ENCODE peak calls at places on chromosome 5, in five cellular contexts. I, Y, F, A and T are unnamed samples.
A peak's percentile ranks its signal among the peaks of the same experiment; 100 is the strongest.

GRCh38 chr5:58148366-58148765 is 311.5 kb downstream of the PLK2 start:
- DNase-seq in A (no peak), Y (no peak), F (no peak), I (no peak), T (no peak)

GRCh38 chr5:149999359-149999758 is 1.1 kb downstream of the TIGD6 start:
- DNase-seq in A (no peak), F (no peak), Y (no peak), I (no peak), T (no peak)

GRCh38 chr5:159904874-159905273 is 11.4 kb upstream of the ADRA1B start:
- DNase-seq in A (no peak), I (no peak), F (no peak), Y (no peak), T (no peak)

GRCh38 chr5:1385395-1386273 is 40.7 kb upstream of the CLPTM1L start:
- DNase-seq in F (peak; percentile 87), I (peak; percentile 46), A (no peak), Y (peak; percentile 95), T (peak; percentile 67)

GRCh38 chr5:160293901-160294561 is 18.3 kb downstream of the CCNJL start:
- DNase-seq in Y (no peak), F (peak; percentile 22), A (no peak), I (peak; percentile 34), T (peak; percentile 17)

GRCh38 chr5:14156611-14157493 is 13.7 kb downstream of the TRIO start:
- DNase-seq in Y (peak; percentile 30), A (peak; percentile 63), I (peak; percentile 99), F (no peak), T (no peak)

GRCh38 chr5:37730896-37731455 is 108.9 kb downstream of the GDNF start:
- DNase-seq in Y (no peak), I (no peak), A (no peak), F (no peak), T (no peak)

GRCh38 chr5:15687401-15687800 is 187.4 kb downstream of the FBXL7 start:
- DNase-seq in A (no peak), Y (no peak), F (no peak), I (no peak), T (no peak)

GRCh38 chr5:145855842-145856267 is 17.0 kb downstream of the GRXCR2 start:
- DNase-seq in I (no peak), F (no peak), Y (no peak), A (no peak), T (no peak)

GRCh38 chr5:136296846-136297245 is 68.5 kb downstream of the TRPC7 start:
- DNase-seq in F (no peak), Y (no peak), A (no peak), I (no peak), T (no peak)

GRCh38 chr5:62082370-62082778 is 223.6 kb upstream of the KIF2A start:
- DNase-seq in F (no peak), I (peak; percentile 72), Y (no peak), A (no peak), T (no peak)

GRCh38 chr5:173003360-173003759 is 19.8 kb downstream of the ATP6V0E1 start:
- DNase-seq in F (no peak), I (no peak), Y (no peak), A (no peak), T (no peak)

GRCh38 chr5:102670224-102670836 is 84.8 kb upstream of the PAM start:
- DNase-seq in F (no peak), I (peak; percentile 26), A (peak; percentile 42), Y (peak; percentile 82), T (peak; percentile 29)

GRCh38 chr5:65840071-65840470 is 86.3 kb upstream of the ERBIN start:
- DNase-seq in I (no peak), F (no peak), Y (no peak), A (no peak), T (no peak)

GRCh38 chr5:77767301-77767700 is 8.8 kb downstream of the TBCA start:
- DNase-seq in Y (no peak), F (no peak), A (no peak), I (no peak), T (no peak)

GRCh38 chr5:54651482-54652076 is 134.0 kb downstream of the SNX18 start:
- DNase-seq in A (no peak), Y (no peak), F (peak; percentile 88), I (peak; percentile 36), T (peak; percentile 73)

GRCh38 chr5:34499001-34499734 is 157.0 kb upstream of the RAI14 start:
- DNase-seq in Y (no peak), A (no peak), I (peak; percentile 90), F (no peak), T (peak; percentile 63)

GRCh38 chr5:31707294-31707693 is 68.4 kb downstream of the PDZD2 start:
- DNase-seq in Y (no peak), F (no peak), I (no peak), A (no peak), T (no peak)

GRCh38 chr5:169970911-169971436 is 9.3 kb downstream of the INSYN2B start:
- DNase-seq in F (peak; percentile 25), A (no peak), I (peak; percentile 65), Y (no peak), T (peak; percentile 74)

GRCh38 chr5:173888473-173889135 is 455 bp downstream of the CPEB4 start:
- DNase-seq in Y (no peak), A (no peak), I (no peak), F (no peak), T (peak; percentile 37)

GRCh38 chr5:78541058-78541624 is 107.4 kb downstream of the LHFPL2 start:
- DNase-seq in Y (no peak), F (no peak), A (no peak), I (no peak), T (no peak)

GRCh38 chr5:145658435-145658834 is 176.7 kb downstream of the PRELID2 start:
- DNase-seq in A (no peak), F (no peak), I (no peak), Y (no peak), T (no peak)

GRCh38 chr5:80094339-80094738 is 59.2 kb downstream of the THBS4 start:
- DNase-seq in A (no peak), I (no peak), F (no peak), Y (no peak), T (no peak)

GRCh38 chr5:177445052-177446016 is 1.3 kb upstream of the PRR7 start:
- DNase-seq in A (no peak), F (no peak), Y (no peak), I (no peak), T (no peak)